ENCODE peak calls at places on chromosomes 5 and 9, in ten cellular contexts. A, F, U, B, D, W, V, Y, R and G are unnamed samples.

GRCh38 chr9:91305596-91305995 is 56.1 kb downstream of the AUH start:
- DNase-seq in A (no peak), F (no peak), U (no peak), B (no peak), D (no peak), W (no peak), V (no peak), Y (no peak), R (no peak), G (no peak)

GRCh38 chr5:30994926-30995325 is 198.6 kb upstream of the CDH6 start:
- DNase-seq in A (no peak), F (no peak), U (no peak), B (no peak), D (no peak), W (no peak), V (no peak), Y (no peak), R (no peak), G (peak; percentile 79)

GRCh38 chr5:133925866-133926488 is 42.4 kb downstream of the C5orf15 start:
- DNase-seq in A (no peak), F (no peak), U (peak; percentile 98), B (peak; percentile 61), D (no peak), W (no peak), V (no peak), Y (peak; percentile 40), R (no peak), G (no peak)

GRCh38 chr5:172749881-172750608 is 20.9 kb downstream of the DUSP1 start:
- DNase-seq in A (no peak), F (no peak), U (no peak), B (no peak), D (no peak), W (no peak), V (no peak), Y (no peak), R (no peak), G (no peak)

GRCh38 chr9:77731930-77732329 is 83.8 kb upstream of the GNA14 start:
- DNase-seq in A (no peak), F (no peak), U (no peak), B (no peak), D (no peak), W (no peak), V (no peak), Y (no peak), R (no peak), G (no peak)

GRCh38 chr9:128495804-128496417 is 8.6 kb upstream of the GLE1 start:
- DNase-seq in A (no peak), F (no peak), U (no peak), B (no peak), D (no peak), W (no peak), V (no peak), Y (no peak), R (no peak), G (no peak)

GRCh38 chr5:147081256-147081872 is 153.5 kb upstream of the STK32A start:
- DNase-seq in A (peak; percentile 6), F (no peak), U (no peak), B (no peak), D (no peak), W (no peak), V (no peak), Y (no peak), R (no peak), G (no peak)

GRCh38 chr9:130852801-130853200 is 17.7 kb downstream of the ABL1 start:
- DNase-seq in A (no peak), F (no peak), U (no peak), B (no peak), D (no peak), W (no peak), V (no peak), Y (no peak), R (no peak), G (no peak)

GRCh38 chr9:121340676-121341392 is 29.2 kb downstream of the STOM start:
- DNase-seq in A (no peak), F (no peak), U (no peak), B (peak; percentile 42), D (no peak), W (no peak), V (no peak), Y (no peak), R (no peak), G (no peak)

GRCh38 chr9:20591223-20591622 is 31.1 kb downstream of the MLLT3 start:
- DNase-seq in A (no peak), F (no peak), U (no peak), B (peak; percentile 38), D (no peak), W (no peak), V (no peak), Y (peak; percentile 24), R (no peak), G (no peak)

GRCh38 chr5:143887302-143887638 is 75.3 kb downstream of the HMHB1 start:
- DNase-seq in A (no peak), F (no peak), U (no peak), B (peak; percentile 65), D (no peak), W (no peak), V (no peak), Y (peak; percentile 38), R (peak; percentile 68), G (no peak)

GRCh38 chr9:87516222-87516930 is 18.7 kb downstream of the DAPK1 start:
- DNase-seq in A (no peak), F (no peak), U (peak; percentile 62), B (peak; percentile 53), D (no peak), W (no peak), V (no peak), Y (peak; percentile 71), R (peak; percentile 67), G (no peak)